ENCODE peak calls at places on chromosomes 1 and 21, in four cellular contexts. C is HCT116, N is HepG2, R is K562. A is an unnamed sample.

GRCh38 chr1:79745928-79746327 is 739.4 kb upstream of the ADGRL4 start:
- DNase-seq in N (no peak), C (no peak), R (no peak), A (peak; percentile 20)

GRCh38 chr1:31483012-31483946 is 70.3 kb downstream of the SERINC2 start:
- DNase-seq in R (no peak), C (no peak), N (no peak), A (no peak)

GRCh38 chr1:26500488-26501175 is 28.4 kb downstream of the HMGN2 start:
- DNase-seq in N (peak; percentile 52), R (peak; percentile 96), C (peak; percentile 48), A (peak; percentile 39)

GRCh38 chr1:7684861-7685635 is 86.0 kb upstream of the VAMP3 start:
- DNase-seq in C (no peak), N (no peak), R (no peak), A (no peak)

GRCh38 chr21:27365394-27365793 is 398.5 kb upstream of the ADAMTS5 start:
- DNase-seq in N (no peak), C (no peak), R (no peak), A (no peak)

GRCh38 chr1:67582625-67583461 is 102.2 kb upstream of the GADD45A start:
- DNase-seq in N (no peak), R (no peak), C (no peak), A (no peak)

GRCh38 chr1:168396508-168396907 is 115.8 kb downstream of the TBX19 start:
- DNase-seq in N (no peak), C (no peak), R (no peak), A (no peak)

GRCh38 chr1:11692899-11693590 is 1.5 kb downstream of the DRAXIN start:
- DNase-seq in R (peak; percentile 56), C (peak; percentile 71), N (no peak), A (no peak)

GRCh38 chr1:201022824-201023516 is 544 bp downstream of the KIF21B start:
- DNase-seq in N (no peak), C (no peak), R (peak; percentile 58), A (no peak)

GRCh38 chr1:150479927-150480352 is 7.3 kb upstream of the TARS2 start:
- DNase-seq in R (no peak), C (no peak), N (peak; percentile 87), A (no peak)

GRCh38 chr1:196393742-196394141 is 214.5 kb downstream of the KCNT2 start:
- DNase-seq in N (no peak), C (no peak), R (no peak), A (no peak)

GRCh38 chr21:15060776-15061175 is 4.0 kb downstream of the NRIP1 start:
- DNase-seq in C (no peak), N (no peak), R (peak; percentile 24), A (no peak)

DNA sequence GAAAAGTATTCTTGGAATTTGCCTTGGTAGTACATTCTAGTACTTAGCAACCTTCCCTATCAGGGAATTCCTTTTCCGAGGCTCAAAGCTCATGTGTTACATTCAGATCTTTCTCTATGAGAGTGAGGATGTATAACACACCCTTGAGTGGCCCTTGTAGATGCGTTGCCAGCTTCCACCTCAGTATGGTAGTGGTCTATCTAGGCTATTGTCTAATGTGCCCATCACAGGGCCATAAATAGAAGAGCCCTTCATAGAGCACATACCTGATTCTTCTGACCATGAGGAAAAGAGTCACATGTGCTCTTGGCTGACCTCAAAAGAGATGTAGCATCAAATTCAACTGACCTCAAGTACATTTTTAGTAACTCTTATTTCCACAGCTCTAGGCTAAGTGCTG is 14.0 kb upstream of the ZC3H11B start:
- DNase-seq in R (no peak), C (no peak), N (no peak), A (no peak)
- TF ChIP-seq TCF7L2 in R (no peak), C (no peak), N (no peak), A (no peak)

GRCh38 chr21:35982717-35983116 is 77.6 kb downstream of the SETD4 start:
- DNase-seq in N (no peak), R (no peak), C (no peak), A (no peak)

GRCh38 chr21:35976929-35977328 is 83.4 kb downstream of the SETD4 start:
- DNase-seq in R (no peak), C (no peak), N (no peak), A (no peak)

GRCh38 chr21:35981514-35982070 is 78.7 kb downstream of the SETD4 start:
- DNase-seq in C (no peak), N (no peak), R (no peak), A (no peak)

GRCh38 chr21:35984654-35985366 is 75.5 kb downstream of the SETD4 start:
- DNase-seq in N (peak; percentile 58), R (no peak), C (no peak), A (no peak)

GRCh38 chr21:35980821-35981220 is 79.5 kb downstream of the SETD4 start:
- DNase-seq in C (no peak), R (no peak), N (no peak), A (no peak)
- TF ChIP-seq CTCF in C (no peak), R (no peak), N (no peak), A (no peak)

GRCh38 chr1:3355089-3355488 is 99.4 kb upstream of the ARHGEF16 start:
- DNase-seq in C (no peak), R (no peak), N (no peak), A (no peak)
- H3K27ac ChIP-seq in C (no peak overlapping the region), R (no peak overlapping the region), N (peak overlapping the region; percentile 51), A (peak overlapping the region; percentile 1)

GRCh38 chr1:219126267-219126862 is 47.3 kb upstream of the LYPLAL1 start:
- DNase-seq in C (no peak), N (no peak), R (no peak), A (no peak)
- TF ChIP-seq TCF7L2 in C (no peak), N (no peak), R (no peak), A (no peak)

GRCh38 chr21:37868896-37869295 is 47.4 kb downstream of the KCNJ6 start:
- DNase-seq in C (no peak), R (no peak), N (no peak), A (no peak)
- TF ChIP-seq CTCF in C (no peak), R (no peak), N (no peak), A (no peak)